ENCODE peak calls at places on chromosomes 5 and 9, in nine cellular contexts. X is NCI-H345; B is NCI-H2081 treated with DMSO at 0.1 percent for 48 hours; D is stimulated activated CD4-positive, alpha-beta T cell treated with anti-CD3 and anti-CD28 coated beads, Interleukin-12 subunit alpha, Interleukin-12 subunit beta, amount 100 ng/mL, for 4 hours; F is ovary; Y is GM12891; M is SJSA1; A is HTR-8/SVneo; L is left colon. I is an unnamed sample.

GRCh38 chr9:98107926-98108325 is 11.1 kb downstream of the TRIM14 start:
- DNase-seq in B (no peak), D (no peak), X (no peak), Y (no peak), A (no peak), M (no peak), F (no peak), L (no peak), I (no peak)

GRCh38 chr9:131951905-131952304 is 127.8 kb downstream of the MED27 start:
- DNase-seq in X (no peak), M (no peak), A (no peak), F (no peak), B (no peak), L (no peak), D (no peak), Y (no peak), I (peak)

GRCh38 chr5:51652980-51653379 is 269.7 kb downstream of the ISL1 start:
- DNase-seq in Y (no peak), X (no peak), L (no peak), A (no peak), D (no peak), F (no peak), B (no peak), M (no peak), I (no peak)

GRCh38 chr5:54947187-54947586 is 38.2 kb downstream of the ESM1 start:
- DNase-seq in X (no peak), L (no peak), F (no peak), Y (no peak), M (no peak), B (no peak), A (no peak), D (no peak), I (no peak)

GRCh38 chr5:1325191-1325741 is 19.6 kb downstream of the CLPTM1L start:
- DNase-seq in F (no peak), B (no peak), D (no peak), L (peak), Y (no peak), M (no peak), A (no peak), X (no peak), I (peak)

GRCh38 chr9:88266416-88266815 is 121.8 kb upstream of the SPIN1 start:
- DNase-seq in B (no peak), L (no peak), D (no peak), A (no peak), F (no peak), Y (no peak), X (no peak), M (no peak), I (no peak)

GRCh38 chr9:129414377-129415021 is 206.4 kb downstream of the C9orf50 start:
- DNase-seq in M (no peak), D (peak), A (no peak), X (no peak), B (no peak), Y (no peak), L (no peak), F (peak), I (peak)

GRCh38 chr9:33434317-33435105 is 12.9 kb downstream of the AQP3 start:
- DNase-seq in A (no peak), M (no peak), F (no peak), Y (no peak), X (no peak), D (no peak), B (no peak), L (no peak), I (no peak)

GRCh38 chr5:14779975-14780374 is 91.6 kb downstream of the ANKH start:
- DNase-seq in B (no peak), Y (no peak), X (no peak), F (no peak), L (no peak), A (no peak), D (no peak), M (no peak), I (no peak)

GRCh38 chr5:72234898-72235297 is 85.1 kb downstream of the MRPS27 start:
- DNase-seq in M (no peak), B (no peak), D (no peak), X (no peak), A (no peak), Y (no peak), L (no peak), F (no peak), I (no peak)

GRCh38 chr5:39299962-39300361 is 64.3 kb downstream of the C9 start:
- DNase-seq in B (no peak), L (no peak), M (no peak), X (no peak), A (no peak), D (no peak), Y (no peak), F (no peak), I (no peak)

GRCh38 chr9:101028346-101029299 is at the start of gene PLPPR1:
- DNase-seq in B (no peak), Y (no peak), M (peak), L (peak), F (no peak), A (peak), X (peak), D (no peak), I (no peak)

GRCh38 chr9:101566904-101567724 is 27.7 kb downstream of the PPP3R2 start:
- DNase-seq in F (no peak), Y (no peak), M (no peak), X (no peak), B (no peak), A (peak), D (no peak), L (no peak), I (no peak)

GRCh38 chr9:2241875-2242741 is 227.0 kb downstream of the SMARCA2 start:
- DNase-seq in M (peak), B (peak), L (peak), D (peak), F (peak), X (peak), Y (peak), A (peak), I (peak)

GRCh38 chr5:98698359-98698758 is 75.1 kb upstream of the RGMB start:
- DNase-seq in F (no peak), B (no peak), L (no peak), D (no peak), Y (no peak), M (no peak), A (no peak), X (no peak), I (no peak)

GRCh38 chr9:17587113-17587512 is 8.2 kb downstream of the SH3GL2 start:
- DNase-seq in M (no peak), B (no peak), Y (no peak), L (no peak), F (no peak), D (no peak), A (no peak), X (no peak), I (no peak)

GRCh38 chr5:112960316-112960715 is 16.3 kb upstream of the DCP2 start:
- DNase-seq in L (no peak), Y (no peak), A (no peak), M (no peak), D (no peak), F (no peak), X (no peak), B (no peak), I (no peak)

GRCh38 chr5:146066968-146067367 is 38.4 kb downstream of the PLAC8L1 start:
- DNase-seq in D (no peak), Y (no peak), L (no peak), B (no peak), F (no peak), X (no peak), A (no peak), M (no peak), I (no peak)

GRCh38 chr5:117255211-117256032 is 680.8 kb upstream of the SEMA6A start:
- DNase-seq in Y (no peak), M (no peak), X (no peak), F (no peak), L (no peak), B (no peak), A (no peak), D (no peak), I (no peak)

GRCh38 chr5:75640395-75640794 is 29.1 kb downstream of the ANKDD1B start:
- DNase-seq in D (no peak), B (no peak), F (no peak), L (no peak), Y (no peak), M (peak), A (peak), X (no peak), I (no peak)

GRCh38 chr5:114822885-114823284 is 346.8 kb downstream of the TRIM36 start:
- DNase-seq in F (no peak), D (no peak), L (no peak), Y (no peak), M (no peak), B (no peak), X (no peak), A (no peak), I (no peak)